ENCODE peak calls at places on chromosomes 7 and 10, in eight cellular contexts. K is right lobe of liver, F is GM12878, R is body of pancreas, H is prostate gland, L is esophagus squamous epithelium, X is thyroid gland, U is A549. D is an unnamed sample.

GRCh38 chr7:158495256-158495655 is 92.4 kb downstream of the PTPRN2 start:
- DNase-seq in U (no peak), X (no peak), R (no peak), L (no peak), H (no peak), K (no peak), F (no peak), D (no peak)

GRCh38 chr7:96284838-96285237 is 37.1 kb downstream of the SLC25A13 start:
- DNase-seq in L (no peak), F (no peak), R (no peak), U (no peak), K (no peak), X (no peak), H (no peak), D (no peak)

GRCh38 chr7:155584763-155585531 is 38.6 kb upstream of the CNPY1 start:
- DNase-seq in L (no peak), K (peak), H (no peak), U (no peak), R (peak), F (no peak), X (no peak), D (no peak)

GRCh38 chr7:142563470-142563869 is 185.8 kb upstream of the PRSS1 start:
- DNase-seq in L (no peak), X (no peak), F (no peak), U (no peak), R (no peak), H (no peak), K (no peak), D (no peak)

GRCh38 chr7:101519324-101520017 is 109.6 kb downstream of the MYL10 start:
- DNase-seq in U (no peak), H (no peak), F (no peak), K (no peak), L (no peak), R (no peak), X (no peak), D (no peak)

GRCh38 chr7:64541438-64542359 is 21.2 kb downstream of the ZNF680 start:
- DNase-seq in F (no peak), R (no peak), H (no peak), X (peak), U (no peak), L (no peak), K (no peak), D (no peak)

GRCh38 chr10:97328646-97329453 is 5.7 kb downstream of the FRAT2 start:
- DNase-seq in L (no peak), K (no peak), X (no peak), F (no peak), H (no peak), R (peak), U (no peak), D (no peak)

GRCh38 chr7:37942934-37943610 is 22.6 kb downstream of the EPDR1 start:
- DNase-seq in K (peak), X (peak), U (peak), R (peak), H (no peak), L (no peak), F (peak), D (no peak)

GRCh38 chr7:10973942-10974716 is 457 bp downstream of the PHF14 start:
- DNase-seq in U (peak), H (no peak), R (no peak), F (no peak), L (no peak), X (peak), K (no peak), D (peak)

GRCh38 chr10:48464121-48464870 is 140.6 kb downstream of the ARHGAP22 start:
- DNase-seq in F (no peak), K (no peak), X (no peak), U (no peak), L (no peak), R (peak), H (no peak), D (no peak)

GRCh38 chr7:46153583-46153950 is 232.5 kb upstream of the IGFBP3 start:
- DNase-seq in F (no peak), R (no peak), U (no peak), X (no peak), H (no peak), L (no peak), K (no peak), D (no peak)

GRCh38 chr10:29949411-29950011 is 109.9 kb downstream of the JCAD start:
- DNase-seq in U (peak), X (no peak), L (no peak), H (no peak), K (no peak), R (no peak), F (no peak), D (no peak)

GRCh38 chr7:95725170-95725569 is 47.2 kb upstream of the DYNC1I1 start:
- DNase-seq in F (no peak), L (no peak), H (no peak), K (no peak), X (no peak), U (peak), R (no peak), D (no peak)

GRCh38 chr10:116671274-116671926 is 50.6 kb downstream of the PNLIPRP2 start:
- DNase-seq in X (no peak), R (no peak), H (no peak), L (no peak), K (no peak), U (no peak), F (no peak), D (no peak)

GRCh38 chr7:4201566-4201965 is 480.5 kb upstream of the FOXK1 start:
- DNase-seq in R (no peak), F (no peak), U (no peak), L (no peak), H (no peak), X (no peak), K (peak), D (no peak)

GRCh38 chr7:22210355-22210754 is 146.6 kb downstream of the RAPGEF5 start:
- DNase-seq in U (no peak), F (no peak), L (no peak), H (no peak), R (no peak), K (no peak), X (no peak), D (no peak)

GRCh38 chr7:50953303-50953702 is 170.6 kb upstream of the GRB10 start:
- DNase-seq in K (no peak), F (no peak), U (no peak), X (no peak), R (peak), L (no peak), H (no peak), D (no peak)

GRCh38 chr7:452230-452751 is 67.4 kb downstream of the PDGFA start:
- DNase-seq in L (no peak), H (no peak), X (no peak), K (no peak), U (no peak), R (no peak), F (no peak), D (no peak)

GRCh38 chr10:91598211-91598981 is 34.5 kb downstream of the PPP1R3C start:
- DNase-seq in U (peak), H (no peak), L (no peak), F (no peak), R (no peak), K (no peak), X (no peak), D (no peak)

DNA sequence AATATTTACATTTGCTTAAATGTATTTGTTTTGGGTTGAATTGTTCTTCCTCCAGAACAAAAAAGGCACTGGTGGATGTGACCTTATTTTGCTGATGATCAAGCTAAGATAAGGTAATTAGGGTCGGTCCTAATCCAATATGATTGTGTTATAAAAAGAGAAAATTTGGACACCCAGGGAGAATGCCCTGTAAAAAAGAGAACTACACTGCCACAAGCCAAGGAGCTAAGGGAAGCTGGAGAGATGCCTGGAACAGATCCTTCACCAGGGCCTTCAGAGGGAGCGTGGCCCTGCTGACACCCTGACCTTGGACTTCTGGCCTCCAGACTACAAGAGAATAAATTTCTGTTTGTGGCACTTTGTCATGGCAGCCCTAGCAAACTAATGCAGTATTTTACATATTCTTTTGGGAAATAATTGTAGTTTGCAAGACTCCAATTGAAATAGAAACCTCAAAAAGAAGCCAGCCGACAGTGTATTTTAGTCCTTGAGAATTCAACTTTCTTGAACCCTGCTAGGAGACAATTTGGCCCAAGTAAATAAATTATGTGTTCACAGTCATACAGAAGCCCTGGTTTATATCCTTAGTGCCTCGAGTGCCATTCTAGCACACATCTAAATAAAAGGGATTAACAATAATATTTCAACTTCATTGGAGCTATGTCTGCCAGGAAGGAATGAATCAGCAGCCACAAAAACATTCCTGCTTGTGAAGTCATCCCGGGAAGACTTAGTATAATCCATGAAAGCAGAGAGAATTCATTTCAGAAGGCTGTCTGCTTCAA is 164.6 kb downstream of the PKD1L1 start:
- DNase-seq in F (no peak), H (no peak), L (no peak), R (no peak), K (no peak), U (peak), X (no peak), D (no peak)
- TF ChIP-seq POLR2A in F (no peak), H (no peak), L (no peak), R (no peak), K (no peak), U (no peak), X (no peak), D (no peak)

GRCh38 chr7:83162402-83163256 is at the start of gene PCLO:
- DNase-seq in R (peak), K (peak), F (no peak), U (peak), H (peak), X (peak), L (no peak), D (no peak)
- TF ChIP-seq POLR2A in R (peak), K (no peak), F (peak), U (peak), H (peak), X (no peak), L (no peak), D (no peak)

GRCh38 chr10:100370976-100371706 is 24.1 kb downstream of the SCD start:
- DNase-seq in R (peak), F (peak), L (no peak), U (peak), H (peak), X (peak), K (peak), D (no peak)
- TF ChIP-seq POLR2A in R (no peak), F (no peak), L (no peak), U (peak), H (peak), X (no peak), K (no peak), D (no peak)

DNA sequence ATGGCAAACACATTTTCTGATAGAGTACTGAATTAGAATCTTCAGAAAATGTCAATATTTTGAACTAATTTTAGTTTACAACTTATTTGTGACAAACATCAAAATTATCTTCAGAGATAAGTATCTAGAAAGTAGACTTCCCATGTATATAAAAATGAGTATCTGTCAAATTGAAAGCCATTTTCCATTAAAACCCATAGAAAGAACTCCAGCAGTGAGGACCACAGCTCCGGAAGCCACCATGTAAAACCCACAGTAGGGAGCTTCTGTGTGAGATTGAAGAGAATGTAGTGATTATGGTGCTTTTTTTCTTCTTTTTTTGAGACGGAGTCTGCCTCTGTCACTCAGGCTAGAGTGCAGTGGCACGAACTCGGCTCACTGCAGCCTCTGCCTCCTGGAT is 687.0 kb downstream of the TYW1 start:
- DNase-seq in X (no peak), U (no peak), K (no peak), R (no peak), H (no peak), F (no peak), L (no peak), D (no peak)
- TF ChIP-seq POLR2A in X (no peak), U (no peak), K (no peak), R (no peak), H (no peak), F (no peak), L (no peak), D (no peak)

DNA sequence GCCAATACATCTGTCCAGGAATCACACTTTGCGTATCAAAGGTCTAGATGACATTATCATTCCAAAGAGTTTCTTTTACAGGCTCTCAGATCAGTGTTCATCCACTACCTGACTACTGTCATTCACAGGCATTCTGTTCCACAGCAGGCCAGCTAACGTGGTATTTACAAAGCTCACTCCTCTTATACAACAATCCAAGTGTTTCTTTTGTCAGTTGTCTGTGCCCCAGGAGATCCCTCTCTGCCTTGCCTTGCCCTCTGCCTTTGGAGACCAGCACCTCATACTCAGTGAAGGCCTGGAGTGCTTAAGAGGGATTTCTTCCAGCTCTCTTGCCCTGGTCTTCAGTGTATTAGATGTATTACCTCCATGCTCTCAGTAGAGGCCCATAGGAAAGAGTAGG is 34.6 kb upstream of the CC2D2B start:
- DNase-seq in X (no peak), H (no peak), U (no peak), R (no peak), K (no peak), L (no peak), F (no peak), D (no peak)
- TF ChIP-seq POLR2A in X (no peak), H (no peak), U (no peak), R (no peak), K (no peak), L (no peak), F (peak), D (no peak)

DNA sequence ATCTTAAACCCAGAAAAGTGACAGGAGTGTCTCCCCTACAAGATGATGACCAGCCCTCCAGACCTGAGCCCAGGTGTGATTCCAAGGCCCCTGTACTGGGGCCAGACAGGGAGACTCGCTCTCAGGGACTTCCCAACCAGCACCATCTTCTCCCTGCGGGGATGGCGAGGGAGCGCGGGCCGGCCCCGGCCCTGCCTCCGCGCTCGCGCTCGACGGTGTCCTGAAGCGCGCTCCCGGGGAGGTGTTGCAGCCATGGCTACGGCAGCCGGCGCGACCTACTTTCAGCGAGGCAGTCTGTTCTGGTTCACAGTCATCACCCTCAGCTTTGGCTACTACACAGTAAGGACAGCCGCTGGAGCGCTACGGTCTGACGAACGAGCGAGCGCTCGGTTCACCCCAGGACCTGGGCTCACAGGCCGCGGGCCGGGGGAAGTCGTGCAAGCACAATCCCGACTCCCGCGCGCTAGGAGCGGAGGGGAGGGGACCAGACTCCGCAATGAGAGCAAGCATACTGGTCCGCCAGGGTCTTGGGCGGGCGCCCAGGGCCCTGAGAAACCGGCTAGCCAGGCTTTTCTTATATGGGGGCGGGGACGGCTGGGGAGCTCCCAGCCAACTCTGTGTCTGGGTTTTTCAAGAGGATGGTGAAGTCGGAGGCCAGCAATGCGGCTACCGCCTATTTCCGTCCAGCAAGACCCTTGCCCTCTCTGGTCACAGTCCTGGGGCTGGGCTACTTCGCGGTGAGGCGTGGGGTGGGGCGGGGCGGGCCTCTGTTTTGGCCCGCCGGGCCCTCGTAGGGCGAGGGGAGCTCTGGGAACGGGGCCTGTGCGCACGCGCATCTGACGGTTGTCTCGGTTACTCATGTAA is at the start of gene TMEM254:
- DNase-seq in X (peak), R (peak), F (peak), H (peak), L (peak), U (peak), K (peak), D (peak)
- TF ChIP-seq POLR2A in X (no peak), R (peak), F (peak), H (no peak), L (no peak), U (peak), K (peak), D (peak)

DNA sequence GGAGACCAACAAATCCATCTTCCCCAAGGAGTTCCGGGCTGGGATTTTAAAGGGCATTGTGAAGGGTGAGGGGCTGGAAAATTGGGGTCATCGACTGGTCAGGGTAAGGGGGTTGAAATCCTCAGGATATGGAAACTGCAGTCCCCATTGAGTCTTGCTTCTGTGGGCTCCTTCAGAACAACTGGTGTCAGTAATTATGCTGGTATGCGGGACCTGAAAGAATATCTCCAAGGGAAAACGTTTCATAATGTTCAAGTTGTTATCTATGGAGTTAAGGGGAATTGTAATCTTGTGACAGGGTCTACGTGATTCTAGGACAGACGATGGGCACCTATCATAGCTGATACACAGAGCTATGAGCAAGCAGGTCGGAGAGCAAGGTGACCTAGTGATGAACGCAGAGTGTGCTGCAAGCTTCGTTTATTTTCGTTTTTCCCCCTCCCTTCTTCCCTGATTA is 494 bp upstream of the RHBDD2 start:
- DNase-seq in L (no peak), U (no peak), H (no peak), K (no peak), R (no peak), X (no peak), F (no peak), D (no peak)
- TF ChIP-seq POLR2A in L (no peak), U (no peak), H (no peak), K (no peak), R (no peak), X (no peak), F (no peak), D (no peak)

DNA sequence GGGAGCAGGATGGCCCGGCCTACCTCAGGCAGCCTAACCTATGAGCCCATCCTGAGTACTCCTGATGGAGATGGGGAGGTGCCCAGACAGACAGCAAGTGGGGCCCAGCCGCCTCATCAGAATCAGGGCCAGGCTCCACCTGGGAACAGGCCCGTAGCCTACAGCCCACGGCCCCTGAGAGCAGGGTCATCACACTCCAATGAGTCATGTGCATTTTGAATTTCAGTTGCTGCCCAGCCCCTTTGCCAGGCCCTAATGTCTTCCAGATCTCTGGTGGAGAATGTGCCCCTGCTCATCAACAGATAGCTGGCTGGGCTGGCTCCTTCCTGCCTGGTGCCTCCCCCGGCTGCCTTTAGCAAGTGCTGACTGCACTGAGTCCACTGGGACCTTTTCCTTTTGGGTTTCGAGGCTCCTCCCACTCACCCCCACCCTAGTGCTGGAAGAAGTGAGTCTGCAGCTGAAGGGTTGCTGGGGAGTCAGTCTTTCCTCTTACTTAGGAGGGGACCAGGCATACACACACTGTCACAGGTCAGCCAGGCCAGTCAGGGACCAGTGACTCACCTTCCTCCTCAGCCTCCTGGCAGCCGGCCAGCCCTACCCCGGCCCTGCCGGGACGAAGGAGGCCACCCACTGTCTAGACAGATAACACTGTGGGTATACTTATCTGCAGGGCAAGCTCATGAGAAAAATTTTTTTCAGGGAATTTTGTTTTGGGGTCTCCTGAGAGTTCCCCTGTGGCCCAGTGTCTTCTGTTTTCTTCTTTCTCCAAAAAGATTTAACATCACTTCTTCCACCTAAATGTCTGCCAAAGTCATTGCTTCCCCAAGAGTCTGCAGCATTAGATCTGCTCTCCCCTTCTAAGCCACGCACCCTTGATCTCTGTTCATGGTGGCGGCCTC is 9.1 kb upstream of the ASIC3 start:
- DNase-seq in F (no peak), R (peak), K (peak), X (peak), U (peak), L (no peak), H (no peak), D (no peak)
- TF ChIP-seq POLR2A in F (no peak), R (no peak), K (no peak), X (no peak), U (peak), L (no peak), H (peak), D (no peak)

GRCh38 chr7:6528401-6529130 is 22.7 kb downstream of the GRID2IP start:
- DNase-seq in H (no peak), F (no peak), X (no peak), K (no peak), U (no peak), L (no peak), R (no peak), D (no peak)

GRCh38 chr7:6531492-6532279 is 19.6 kb downstream of the GRID2IP start:
- DNase-seq in X (no peak), K (no peak), U (no peak), L (no peak), F (no peak), R (no peak), H (no peak), D (no peak)

GRCh38 chr7:6532516-6532915 is 18.7 kb downstream of the GRID2IP start:
- DNase-seq in L (no peak), H (no peak), K (no peak), R (no peak), U (no peak), F (no peak), X (no peak), D (no peak)

GRCh38 chr7:6529643-6530042 is 21.6 kb downstream of the GRID2IP start:
- DNase-seq in F (no peak), K (no peak), U (no peak), L (no peak), X (no peak), H (no peak), R (no peak), D (no peak)

GRCh38 chr7:6530626-6531491 is 20.4 kb downstream of the GRID2IP start:
- DNase-seq in H (no peak), L (no peak), F (no peak), K (no peak), R (no peak), X (no peak), U (no peak), D (peak)
- TF ChIP-seq POLR2A in H (no peak), L (no peak), F (peak), K (no peak), R (no peak), X (no peak), U (no peak), D (no peak)

GRCh38 chr10:110210663-110211454 is 3.5 kb downstream of the MXI1 start:
- DNase-seq in H (peak), K (peak), R (peak), X (peak), L (peak), U (peak), F (peak), D (peak)
- TF ChIP-seq POLR2A in H (peak), K (peak), R (peak), X (no peak), L (no peak), U (no peak), F (peak), D (no peak)

D was measured in GM12892.